ENCODE peak calls at places on chromosomes 11 and 22, in five cellular contexts. J is CD8-positive, alpha-beta T cell; A is heart left ventricle; R is colonic mucosa; C is CD4-positive, CD25-positive, alpha-beta regulatory T cell. H is an unnamed sample.

GRCh38 chr11:12685229-12685628 is 11.0 kb downstream of the TEAD1 start:
- DNase-seq in A (no peak), C (no peak), R (no peak), J (no peak), H (no peak)

GRCh38 chr11:29534831-29535230 is 482.0 kb downstream of the KCNA4 start:
- DNase-seq in A (no peak), J (no peak), C (no peak), R (no peak), H (no peak)

GRCh38 chr11:95659088-95659487 is 130.5 kb downstream of the FAM76B start:
- DNase-seq in A (no peak), R (no peak), C (no peak), J (no peak), H (no peak)

GRCh38 chr11:19430346-19431058 is 189.8 kb upstream of the E2F8 start:
- DNase-seq in C (no peak), R (no peak), A (no peak), J (no peak), H (no peak)

GRCh38 chr11:73591743-73592142 is 6.2 kb downstream of the FAM168A start:
- DNase-seq in R (no peak), C (no peak), J (no peak), A (no peak), H (no peak)

GRCh38 chr22:31272522-31273446 is 19.5 kb downstream of the PIK3IP1 start:
- DNase-seq in A (peak; percentile 54), C (peak; percentile 74), J (peak; percentile 64), R (peak; percentile 70), H (peak; percentile 28)

GRCh38 chr11:17612221-17613188 is 65.4 kb downstream of the OTOG start:
- DNase-seq in J (no peak), C (no peak), A (no peak), R (peak; percentile 15), H (no peak)

GRCh38 chr11:14374922-14375630 is 16.1 kb upstream of the RRAS2 start:
- DNase-seq in R (no peak), A (no peak), C (no peak), J (no peak), H (no peak)

GRCh38 chr22:38452373-38453064 is 2.5 kb downstream of the KCNJ4 start:
- DNase-seq in J (no peak), C (no peak), R (no peak), A (peak; percentile 83), H (no peak)

GRCh38 chr11:44596541-44597276 is 31.2 kb downstream of the CD82 start:
- DNase-seq in J (peak; percentile 46), R (no peak), A (no peak), C (peak; percentile 84), H (peak; percentile 60)

GRCh38 chr22:27489265-27489675 is 312.3 kb downstream of the MN1 start:
- DNase-seq in A (no peak), C (no peak), R (peak; percentile 86), J (no peak), H (no peak)

GRCh38 chr11:58905716-58906547 is 33.4 kb upstream of the GLYATL1 start:
- DNase-seq in J (no peak), C (no peak), A (peak; percentile 81), R (peak; percentile 84), H (peak; percentile 64)

GRCh38 chr11:77619576-77620198 is 17.9 kb downstream of the CLNS1A start:
- DNase-seq in R (peak; percentile 50), J (peak; percentile 34), C (peak; percentile 67), A (no peak), H (no peak)

GRCh38 chr11:77198440-77198849 is 70.4 kb downstream of the MYO7A start:
- DNase-seq in J (no peak), C (peak; percentile 27), A (no peak), R (no peak), H (no peak)

GRCh38 chr11:21475276-21475675 is 717.6 kb upstream of the ANO5 start:
- DNase-seq in C (no peak), R (no peak), J (no peak), A (no peak), H (no peak)

GRCh38 chr22:27982106-27982505 is 63.0 kb upstream of the PITPNB start:
- DNase-seq in A (no peak), C (no peak), J (no peak), R (no peak), H (no peak)

GRCh38 chr11:12853652-12854296 is 155.3 kb upstream of the RASSF10 start:
- DNase-seq in R (peak; percentile 56), J (no peak), C (no peak), A (no peak), H (no peak)

GRCh38 chr11:11279956-11280689 is 72.9 kb downstream of the CSNK2A3 start:
- DNase-seq in A (no peak), R (no peak), C (no peak), J (no peak), H (no peak)

GRCh38 chr22:39419096-39419495 is 19.5 kb downstream of the TAB1 start:
- DNase-seq in J (no peak), R (no peak), C (no peak), A (no peak), H (no peak)

GRCh38 chr11:12319734-12320387 is 57.5 kb upstream of the PARVA start:
- DNase-seq in J (no peak), A (no peak), R (no peak), C (no peak), H (no peak)

GRCh38 chr11:2804701-2805387 is 80.7 kb downstream of the CDKN1C start:
- DNase-seq in C (no peak), A (peak; percentile 32), R (peak; percentile 16), J (peak; percentile 2), H (no peak)

GRCh38 chr11:10932976-10933375 is 75.1 kb upstream of the ZBED5 start:
- DNase-seq in J (no peak), A (no peak), R (no peak), C (no peak), H (no peak)

GRCh38 chr11:65442952-65443351 is 20.4 kb downstream of the NEAT1 start:
- DNase-seq in R (no peak), A (no peak), C (peak; percentile 27), J (no peak), H (no peak)

GRCh38 chr11:3809624-3809928 is 1.2 kb downstream of the PGAP2 start:
- DNase-seq in C (no peak), R (no peak), A (no peak), J (no peak), H (no peak)

GRCh38 chr22:29503811-29504372 is 23.9 kb downstream of the NEFH start:
- DNase-seq in C (no peak), R (peak; percentile 29), A (peak; percentile 54), J (no peak), H (peak; percentile 15)

DNA sequence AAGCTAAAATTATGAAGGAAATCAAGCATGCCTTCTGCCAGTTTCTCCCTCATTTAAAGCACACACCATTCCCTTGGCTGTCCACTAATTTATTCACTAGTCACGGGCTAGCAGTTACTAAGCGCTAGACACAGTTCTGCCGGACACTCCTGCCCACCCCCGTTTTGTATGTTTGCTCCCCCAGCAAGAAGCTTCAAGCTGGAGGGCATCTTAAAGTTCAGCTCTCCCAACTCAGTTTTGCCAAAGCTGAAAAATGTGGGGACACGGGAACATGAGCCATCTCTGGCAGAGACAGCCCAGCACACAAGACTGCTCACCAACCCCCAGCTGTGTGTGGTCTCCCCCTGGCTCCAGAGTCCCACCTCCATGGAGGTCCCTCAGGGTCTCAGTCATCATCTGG is 263.6 kb downstream of the BRD1 start:
- DNase-seq in A (no peak), J (no peak), R (no peak), C (no peak), H (no peak)
- H3K27ac ChIP-seq in A (no peak overlapping the region), J (no peak overlapping the region), R (no peak overlapping the region), C (no peak overlapping the region), H (no peak overlapping the region)

GRCh38 chr11:116446048-116446399 is 326.8 kb downstream of the BUD13 start:
- DNase-seq in R (no peak), C (no peak), A (no peak), J (no peak), H (no peak)
- H3K27ac ChIP-seq in R (no peak overlapping the region), C (no peak overlapping the region), A (no peak overlapping the region), J (no peak overlapping the region), H (no peak overlapping the region)

GRCh38 chr11:113447621-113448310 is 27.4 kb downstream of the DRD2 start:
- DNase-seq in R (no peak), J (no peak), C (peak; percentile 20), A (no peak), H (no peak)
- H3K27ac ChIP-seq in R (no peak overlapping the region), J (no peak overlapping the region), C (no peak overlapping the region), A (no peak overlapping the region), H (no peak overlapping the region)

GRCh38 chr11:33531743-33532181 is 168.9 kb downstream of the C11orf91 start:
- DNase-seq in J (no peak), R (no peak), C (no peak), A (no peak), H (no peak)
- H3K27ac ChIP-seq in J (no peak overlapping the region), R (no peak overlapping the region), C (no peak overlapping the region), A (no peak overlapping the region), H (no peak overlapping the region)

DNA sequence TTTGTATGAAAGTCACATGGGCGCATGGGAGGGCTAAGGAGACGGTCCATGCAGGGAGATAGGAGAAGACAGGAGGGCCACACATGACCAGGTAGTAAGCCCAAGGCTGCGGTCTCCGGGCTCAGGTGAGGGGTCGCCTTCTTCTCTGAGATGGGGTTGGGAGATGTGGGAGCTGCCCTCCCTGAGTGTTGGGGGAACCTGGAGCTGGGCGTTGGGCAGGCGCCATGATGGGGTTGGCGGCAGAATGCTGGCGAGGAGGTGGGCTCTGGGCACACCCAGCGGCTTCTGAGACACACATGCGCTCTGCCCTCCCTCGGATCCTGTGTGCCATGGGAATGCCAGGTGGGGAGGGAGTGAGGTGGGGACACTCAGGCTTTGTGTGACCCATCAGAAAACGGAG is 254.8 kb downstream of the TBC1D22A start:
- DNase-seq in C (no peak), J (no peak), R (no peak), A (no peak), H (no peak)
- H3K27ac ChIP-seq in C (no peak overlapping the region), J (no peak overlapping the region), R (no peak overlapping the region), A (no peak overlapping the region), H (no peak overlapping the region)

DNA sequence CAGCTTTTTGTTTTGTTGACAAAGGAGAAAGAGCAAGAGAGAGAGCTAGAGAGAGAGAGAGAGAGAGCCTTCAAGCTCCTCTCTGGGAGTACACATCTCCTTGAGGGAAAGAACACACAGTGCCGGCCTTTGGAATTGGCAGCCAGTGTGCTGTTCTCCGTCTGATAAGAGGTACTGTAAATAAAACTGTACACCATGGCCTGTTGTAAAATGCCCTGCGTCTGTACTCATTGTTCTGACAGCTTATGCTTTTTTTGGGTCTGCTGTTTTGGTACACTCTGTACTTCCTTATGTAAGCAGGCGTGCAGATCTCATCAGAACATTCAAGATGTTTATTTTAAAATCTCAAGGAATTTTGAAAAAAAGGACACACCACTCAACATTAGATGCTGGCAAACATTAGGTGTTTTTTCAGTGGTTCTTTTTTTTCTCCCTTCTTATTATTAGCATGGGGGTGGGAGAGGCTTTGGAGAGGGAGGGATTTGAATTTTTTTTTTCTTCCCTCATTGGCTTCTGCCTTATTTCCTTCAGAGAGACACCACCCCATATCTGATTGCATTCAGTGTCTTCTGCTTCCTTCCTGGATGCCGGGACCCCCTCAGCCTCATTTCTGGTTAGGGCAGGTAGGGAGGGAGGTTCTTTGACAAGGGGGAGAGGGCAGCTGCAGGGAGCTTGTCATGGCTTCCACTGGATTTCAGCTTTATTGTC is 116.8 kb upstream of the NNMT start:
- DNase-seq in A (peak; percentile 75), R (peak; percentile 79), C (no peak), J (no peak), H (no peak)
- H3K27ac ChIP-seq in A (peak overlapping the region; percentile 97), R (peak overlapping the region; percentile 63), C (no peak overlapping the region), J (no peak overlapping the region), H (peak overlapping the region; percentile 75)

H was measured in substantia nigra.